ENCODE peak calls at places on chromosome 3, in six cellular contexts. U, H, W, R, Z and A are unnamed samples.

GRCh38 chr3:45988804-45989203 is 6.8 kb downstream of the FYCO1 start:
- DNase-seq in U (no peak), H (peak), W (no peak), R (peak), Z (no peak), A (no peak)

GRCh38 chr3:45986303-45986982 is 9.2 kb downstream of the FYCO1 start:
- DNase-seq in U (no peak), H (peak), W (peak), R (peak), Z (no peak), A (no peak)

GRCh38 chr3:145936986-145937385 is 224.0 kb downstream of the PLOD2 start:
- DNase-seq in U (no peak), H (peak), W (no peak), R (peak), Z (no peak), A (no peak)

GRCh38 chr3:179624471-179624870 is 19.9 kb downstream of the NDUFB5 start:
- DNase-seq in U (no peak), H (peak), W (no peak), R (no peak), Z (no peak), A (no peak)

GRCh38 chr3:52225452-52226228 is at the start of gene TLR9:
- DNase-seq in U (no peak), H (no peak), W (no peak), R (peak), Z (no peak), A (no peak)

GRCh38 chr3:73235768-73236167 is 174.3 kb downstream of the EBLN2 start:
- DNase-seq in U (no peak), H (no peak), W (peak), R (no peak), Z (no peak), A (no peak)

GRCh38 chr3:171101982-171102610 is 75.6 kb upstream of the SLC2A2 start:
- DNase-seq in U (no peak), H (peak), W (no peak), R (peak), Z (no peak), A (no peak)

GRCh38 chr3:194998417-194998816 is 272.5 kb downstream of the XXYLT1 start:
- DNase-seq in U (no peak), H (no peak), W (no peak), R (no peak), Z (no peak), A (no peak)

GRCh38 chr3:178140491-178140890 is 395.7 kb upstream of the KCNMB2 start:
- DNase-seq in U (no peak), H (peak), W (peak), R (no peak), Z (no peak), A (no peak)

GRCh38 chr3:68861521-68861920 is 70.8 kb downstream of the TAFA4 start:
- DNase-seq in U (no peak), H (no peak), W (no peak), R (no peak), Z (no peak), A (no peak)